ENCODE peak calls at places on chromosome 11, in four cellular contexts. I is mesenchymal stem cell; F is thyroid gland; K is activated CD4-positive, alpha-beta T cell treated with anti-CD3 and anti-CD28 coated beads, Interleukin-2, amount 50 U/mL, for 48 hours. Z is an unnamed sample.

GRCh38 chr11:66157182-66157864 is 87.3 kb downstream of the PACS1 start:
- DNase-seq in I (no peak), F (no peak), K (no peak), Z (no peak)

GRCh38 chr11:93348931-93349330 is 18.4 kb downstream of the DEUP1 start:
- DNase-seq in I (no peak), F (no peak), K (no peak), Z (no peak)

GRCh38 chr11:77345621-77346020 is 44.1 kb upstream of the GDPD4 start:
- DNase-seq in I (peak), F (no peak), K (no peak), Z (no peak)

GRCh38 chr11:117792992-117793391 is 4.0 kb downstream of the DSCAML1 start:
- DNase-seq in I (no peak), F (no peak), K (no peak), Z (no peak)

GRCh38 chr11:118052581-118053206 is 24.2 kb upstream of the TMPRSS4 start:
- DNase-seq in I (no peak), F (no peak), K (no peak), Z (no peak)

GRCh38 chr11:116192509-116193206 is 580.1 kb downstream of the BUD13 start:
- DNase-seq in I (no peak), F (no peak), K (no peak), Z (no peak)

GRCh38 chr11:62792193-62792575 is 378 bp upstream of the TMEM223 start:
- DNase-seq in I (peak), F (peak), K (peak), Z (peak)

GRCh38 chr11:112834277-112834755 is 126.9 kb upstream of the NCAM1 start:
- DNase-seq in I (no peak), F (peak), K (no peak), Z (peak)

GRCh38 chr11:2378527-2379210 is 1.6 kb downstream of the CD81 start:
- DNase-seq in I (peak), F (no peak), K (no peak), Z (peak)

GRCh38 chr11:72079776-72080325 is 491 bp downstream of the NUMA1 start:
- DNase-seq in I (no peak), F (peak), K (peak), Z (no peak)

GRCh38 chr11:73157141-73158010 is 15.3 kb upstream of the FCHSD2 start:
- DNase-seq in I (peak), F (no peak), K (no peak), Z (peak)